ENCODE peak calls at places on chromosomes 13 and 19, in six cellular contexts. One of them, this sample, is unnamed.

GRCh38 chr13:107906131-107906530 is 309.2 kb downstream of the LIG4 start:
- DNase-seq in H9: no peak
- DNase-seq in trophoblast cell: no peak
- DNase-seq in H1: no peak
- DNase-seq in IMR-90: no peak
- DNase-seq in neuronal stem cell: no peak
- DNase-seq in this sample: no peak

GRCh38 chr19:21604941-21605548 is 99.6 kb downstream of the ZNF429 start:
- DNase-seq in H1: no peak
- DNase-seq in H9: no peak
- DNase-seq in trophoblast cell: no peak
- DNase-seq in neuronal stem cell: no peak
- DNase-seq in IMR-90: no peak
- DNase-seq in this sample: no peak

GRCh38 chr13:42333613-42334328 is 61.8 kb downstream of the AKAP11 start:
- DNase-seq in IMR-90: peak; percentile 22
- DNase-seq in H1: peak; percentile 59
- DNase-seq in trophoblast cell: peak; percentile 49
- DNase-seq in neuronal stem cell: peak; percentile 38
- DNase-seq in H9: peak; percentile 41
- DNase-seq in this sample: peak; percentile 70

GRCh38 chr19:16650821-16651220 is 9.1 kb downstream of the SMIM7 start:
- DNase-seq in IMR-90: no peak
- DNase-seq in neuronal stem cell: no peak
- DNase-seq in H9: no peak
- DNase-seq in H1: no peak
- DNase-seq in trophoblast cell: no peak
- DNase-seq in this sample: no peak

GRCh38 chr13:91719033-91719432 is 320.6 kb downstream of the GPC5 start:
- DNase-seq in H1: no peak
- DNase-seq in neuronal stem cell: no peak
- DNase-seq in H9: no peak
- DNase-seq in trophoblast cell: no peak
- DNase-seq in IMR-90: peak; percentile 14
- DNase-seq in this sample: peak; percentile 36

GRCh38 chr19:38685666-38686529 is 38.4 kb downstream of the ACTN4 start:
- DNase-seq in neuronal stem cell: no peak
- DNase-seq in IMR-90: peak; percentile 73
- DNase-seq in H1: peak; percentile 63
- DNase-seq in trophoblast cell: peak; percentile 58
- DNase-seq in H9: peak; percentile 56
- DNase-seq in this sample: peak; percentile 87

GRCh38 chr13:96996886-96997285 is 2.6 kb upstream of the OXGR1 start:
- DNase-seq in H9: no peak
- DNase-seq in neuronal stem cell: no peak
- DNase-seq in H1: no peak
- DNase-seq in trophoblast cell: no peak
- DNase-seq in IMR-90: no peak
- DNase-seq in this sample: no peak

GRCh38 chr19:8036438-8037099 is 16.0 kb upstream of the CCL25 start:
- DNase-seq in IMR-90: no peak
- DNase-seq in H1: no peak
- DNase-seq in H9: no peak
- DNase-seq in trophoblast cell: no peak
- DNase-seq in neuronal stem cell: no peak
- DNase-seq in this sample: no peak

GRCh38 chr13:30159446-30159839 is 147.9 kb downstream of the KATNAL1 start:
- DNase-seq in H1: no peak
- DNase-seq in IMR-90: peak; percentile 94
- DNase-seq in H9: no peak
- DNase-seq in trophoblast cell: no peak
- DNase-seq in neuronal stem cell: no peak
- DNase-seq in this sample: peak; percentile 95

GRCh38 chr19:426725-427445 is 17.9 kb upstream of the C2CD4C start:
- DNase-seq in neuronal stem cell: no peak
- DNase-seq in trophoblast cell: no peak
- DNase-seq in H1: peak; percentile 63
- DNase-seq in IMR-90: no peak
- DNase-seq in H9: no peak
- DNase-seq in this sample: no peak

GRCh38 chr19:11203194-11204075 is 6.1 kb upstream of the KANK2 start:
- DNase-seq in H9: peak; percentile 79
- DNase-seq in neuronal stem cell: peak; percentile 53
- DNase-seq in trophoblast cell: peak; percentile 56
- DNase-seq in H1: peak; percentile 88
- DNase-seq in IMR-90: peak; percentile 71
- DNase-seq in this sample: peak; percentile 93

GRCh38 chr13:90628471-90628870 is 719.0 kb upstream of the MIR17HG start:
- DNase-seq in neuronal stem cell: no peak
- DNase-seq in trophoblast cell: no peak
- DNase-seq in H9: no peak
- DNase-seq in H1: no peak
- DNase-seq in IMR-90: no peak
- DNase-seq in this sample: no peak

GRCh38 chr19:50644315-50644915 is 4.7 kb upstream of the SYT3 start:
- DNase-seq in H9: no peak
- DNase-seq in trophoblast cell: no peak
- DNase-seq in neuronal stem cell: no peak
- DNase-seq in IMR-90: no peak
- DNase-seq in H1: no peak
- DNase-seq in this sample: no peak

GRCh38 chr13:97621025-97621424 is 187.1 kb downstream of the RAP2A start:
- DNase-seq in neuronal stem cell: no peak
- DNase-seq in IMR-90: no peak
- DNase-seq in H1: no peak
- DNase-seq in H9: no peak
- DNase-seq in trophoblast cell: no peak
- DNase-seq in this sample: no peak

GRCh38 chr13:110015253-110015652 is 228.9 kb upstream of the IRS2 start:
- DNase-seq in IMR-90: peak; percentile 43
- DNase-seq in H1: no peak
- DNase-seq in H9: no peak
- DNase-seq in trophoblast cell: no peak
- DNase-seq in neuronal stem cell: no peak
- DNase-seq in this sample: no peak

GRCh38 chr13:27359203-27359821 is 65.1 kb upstream of the GTF3A start:
- DNase-seq in H1: no peak
- DNase-seq in IMR-90: peak; percentile 73
- DNase-seq in H9: peak; percentile 67
- DNase-seq in neuronal stem cell: peak; percentile 49
- DNase-seq in trophoblast cell: peak; percentile 73
- DNase-seq in this sample: peak; percentile 70

GRCh38 chr13:67440240-67440639 is 210.1 kb upstream of the PCDH9 start:
- DNase-seq in H9: no peak
- DNase-seq in neuronal stem cell: no peak
- DNase-seq in trophoblast cell: no peak
- DNase-seq in H1: no peak
- DNase-seq in IMR-90: no peak
- DNase-seq in this sample: no peak

GRCh38 chr13:48232420-48233096 is 448 bp upstream of the ITM2B start:
- DNase-seq in IMR-90: no peak
- DNase-seq in H1: peak; percentile 71
- DNase-seq in trophoblast cell: peak; percentile 90
- DNase-seq in neuronal stem cell: no peak
- DNase-seq in H9: no peak
- DNase-seq in this sample: no peak

GRCh38 chr13:95480131-95480545 is 72.4 kb upstream of the CLDN10 start:
- DNase-seq in trophoblast cell: no peak
- DNase-seq in H1: no peak
- DNase-seq in neuronal stem cell: no peak
- DNase-seq in IMR-90: no peak
- DNase-seq in H9: no peak
- DNase-seq in this sample: no peak

GRCh38 chr13:97339019-97339988 is 94.7 kb upstream of the RAP2A start:
- DNase-seq in H1: no peak
- DNase-seq in H9: no peak
- DNase-seq in neuronal stem cell: no peak
- DNase-seq in trophoblast cell: peak; percentile 65
- DNase-seq in IMR-90: peak; percentile 98
- DNase-seq in this sample: peak; percentile 67

DNA sequence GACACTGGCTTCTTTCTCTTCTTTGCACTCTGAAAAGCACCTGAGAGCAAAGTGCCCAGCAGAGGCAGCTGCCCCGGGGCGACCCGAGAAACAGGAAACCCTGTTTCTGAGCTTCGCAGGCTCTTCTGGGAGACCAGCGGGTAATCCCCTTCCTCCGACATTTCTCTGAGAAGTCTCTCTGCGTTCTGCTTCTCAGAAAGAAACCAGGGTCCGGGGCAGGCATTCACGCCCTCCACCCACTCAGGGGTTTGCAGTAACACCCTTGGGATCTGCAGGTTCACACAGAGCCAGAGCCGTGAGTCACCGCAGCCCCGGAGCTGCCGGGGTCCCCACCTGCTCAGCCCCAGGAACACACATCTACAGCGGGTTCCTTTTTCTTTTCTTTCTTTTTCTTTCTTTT is 86.0 kb downstream of the GADD45B start:
- DNase-seq in H1: no peak
- DNase-seq in IMR-90: no peak
- DNase-seq in H9: no peak
- DNase-seq in trophoblast cell: no peak
- DNase-seq in neuronal stem cell: no peak
- DNase-seq in this sample: no peak
- H2AFZ ChIP-seq in H1: no peak overlapping the region
- H2AFZ ChIP-seq in IMR-90: no peak overlapping the region
- H2AFZ ChIP-seq in H9: no peak overlapping the region
- H2AFZ ChIP-seq in trophoblast cell: no peak overlapping the region
- H2AFZ ChIP-seq in neuronal stem cell: no peak overlapping the region
- H2AFZ ChIP-seq in this sample: no peak overlapping the region

DNA sequence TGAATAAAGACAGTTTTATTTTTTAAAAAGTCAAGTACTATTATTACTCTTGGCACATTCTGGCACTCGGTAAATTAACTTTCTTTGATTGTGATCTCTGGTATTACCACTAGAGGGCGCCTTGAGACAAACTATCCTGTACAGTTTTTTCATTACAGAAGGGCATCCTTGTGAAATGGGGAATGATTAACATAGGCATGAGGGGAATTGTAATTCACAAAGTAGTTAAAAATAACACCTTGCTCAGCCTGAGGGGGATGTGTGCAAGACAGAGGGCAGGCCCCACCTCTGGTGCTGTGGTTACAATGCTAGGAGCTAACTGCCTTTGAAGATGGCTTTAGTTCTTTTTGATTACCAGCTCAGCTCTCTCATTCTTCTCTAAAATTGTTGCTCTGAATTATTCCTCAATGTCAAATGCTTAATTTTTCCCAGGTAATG is 24.2 kb upstream of the C1QTNF9B start:
- DNase-seq in neuronal stem cell: peak; percentile 39
- DNase-seq in H1: no peak
- DNase-seq in IMR-90: peak; percentile 66
- DNase-seq in trophoblast cell: peak; percentile 86
- DNase-seq in H9: peak; percentile 68
- DNase-seq in this sample: peak; percentile 61
- H4K91ac ChIP-seq in neuronal stem cell: no peak overlapping the region
- H4K91ac ChIP-seq in H1: no peak overlapping the region
- H4K91ac ChIP-seq in IMR-90: no peak overlapping the region
- H4K91ac ChIP-seq in trophoblast cell: no peak overlapping the region
- H4K91ac ChIP-seq in H9: no peak overlapping the region
- H4K91ac ChIP-seq in this sample: no peak overlapping the region

GRCh38 chr13:21033224-21033855 is 28.0 kb downstream of the LATS2 start:
- DNase-seq in IMR-90: no peak
- DNase-seq in H1: no peak
- DNase-seq in neuronal stem cell: no peak
- DNase-seq in H9: no peak
- DNase-seq in trophoblast cell: no peak
- DNase-seq in this sample: peak; percentile 57
- H2AFZ ChIP-seq in IMR-90: no peak overlapping the region
- H2AFZ ChIP-seq in H1: no peak overlapping the region
- H2AFZ ChIP-seq in neuronal stem cell: no peak overlapping the region
- H2AFZ ChIP-seq in H9: no peak overlapping the region
- H2AFZ ChIP-seq in trophoblast cell: no peak overlapping the region
- H2AFZ ChIP-seq in this sample: no peak overlapping the region

GRCh38 chr13:21590231-21590630 is 13.7 kb downstream of the MICU2 start:
- DNase-seq in IMR-90: peak; percentile 21
- DNase-seq in trophoblast cell: no peak
- DNase-seq in H9: no peak
- DNase-seq in H1: no peak
- DNase-seq in neuronal stem cell: no peak
- DNase-seq in this sample: no peak

GRCh38 chr13:21596722-21597121 is 7.2 kb downstream of the MICU2 start:
- DNase-seq in H1: no peak
- DNase-seq in H9: no peak
- DNase-seq in IMR-90: no peak
- DNase-seq in trophoblast cell: no peak
- DNase-seq in neuronal stem cell: no peak
- DNase-seq in this sample: no peak

GRCh38 chr13:21594715-21595545 is 9.0 kb downstream of the MICU2 start:
- DNase-seq in H1: no peak
- DNase-seq in neuronal stem cell: no peak
- DNase-seq in trophoblast cell: no peak
- DNase-seq in IMR-90: no peak
- DNase-seq in H9: no peak
- DNase-seq in this sample: no peak

DNA sequence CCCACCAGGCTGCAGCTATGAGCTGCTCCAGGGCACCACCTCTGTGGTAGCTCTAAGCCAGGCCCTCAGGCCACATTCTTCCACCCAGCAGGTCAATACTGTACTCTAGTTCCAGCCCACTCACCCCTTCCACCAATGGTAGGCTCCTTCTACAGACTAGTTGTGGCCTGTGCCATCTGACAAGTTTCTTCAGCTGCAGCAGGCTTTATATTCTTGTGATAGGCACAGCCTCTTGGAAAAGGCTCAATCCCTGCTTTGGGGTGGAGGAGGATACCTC is 8.5 kb downstream of the MICU2 start:
- DNase-seq in neuronal stem cell: no peak
- DNase-seq in H1: no peak
- DNase-seq in H9: no peak
- DNase-seq in trophoblast cell: no peak
- DNase-seq in IMR-90: no peak
- DNase-seq in this sample: no peak
- H4K91ac ChIP-seq in neuronal stem cell: no peak overlapping the region
- H4K91ac ChIP-seq in H1: no peak overlapping the region
- H4K91ac ChIP-seq in H9: no peak overlapping the region
- H4K91ac ChIP-seq in trophoblast cell: no peak overlapping the region
- H4K91ac ChIP-seq in IMR-90: no peak overlapping the region
- H4K91ac ChIP-seq in this sample: no peak overlapping the region

GRCh38 chr19:6101991-6102390 is 8.3 kb downstream of the RFX2 start:
- DNase-seq in H9: no peak
- DNase-seq in trophoblast cell: no peak
- DNase-seq in neuronal stem cell: no peak
- DNase-seq in IMR-90: no peak
- DNase-seq in H1: no peak
- DNase-seq in this sample: no peak
- H2AFZ ChIP-seq in H9: no peak overlapping the region
- H2AFZ ChIP-seq in trophoblast cell: no peak overlapping the region
- H2AFZ ChIP-seq in neuronal stem cell: no peak overlapping the region
- H2AFZ ChIP-seq in IMR-90: no peak overlapping the region
- H2AFZ ChIP-seq in H1: no peak overlapping the region
- H2AFZ ChIP-seq in this sample: no peak overlapping the region

GRCh38 chr13:71577127-71577526 is 289.9 kb downstream of the DACH1 start:
- DNase-seq in neuronal stem cell: no peak
- DNase-seq in H1: no peak
- DNase-seq in H9: no peak
- DNase-seq in IMR-90: no peak
- DNase-seq in trophoblast cell: peak; percentile 15
- DNase-seq in this sample: peak; percentile 38
- H4K91ac ChIP-seq in neuronal stem cell: no peak overlapping the region
- H4K91ac ChIP-seq in H1: no peak overlapping the region
- H4K91ac ChIP-seq in H9: no peak overlapping the region
- H4K91ac ChIP-seq in IMR-90: no peak overlapping the region
- H4K91ac ChIP-seq in trophoblast cell: no peak overlapping the region
- H4K91ac ChIP-seq in this sample: no peak overlapping the region